ENCODE peak calls at places on chromosome 2, in ten cellular contexts. One of them, this sample, is unnamed.

GRCh38 chr2:27139310-27139709 is at the start of gene PRR30:
- DNase-seq in stimulated activated CD8-positive, alpha-beta memory T cell treated with anti-CD3 and anti-CD28 coated beads, Interleukin-4, amount 100 ng/mL, for 48 hours: no peak
- DNase-seq in SW480: no peak
- DNase-seq in sigmoid colon: no peak
- DNase-seq in neural crest cell: no peak
- DNase-seq in posterior vena cava: peak
- DNase-seq in right cardiac atrium: no peak
- DNase-seq in hepatocyte: no peak
- DNase-seq in activated gamma-delta T cell treated with Interleukin-2 at 50 U/mL for 16 hours: no peak
- DNase-seq in cardiac muscle cell: no peak
- DNase-seq in this sample: no peak

GRCh38 chr2:129502781-129503180 is 476.7 kb upstream of the RAB6C start:
- DNase-seq in sigmoid colon: no peak
- DNase-seq in posterior vena cava: no peak
- DNase-seq in right cardiac atrium: no peak
- DNase-seq in neural crest cell: no peak
- DNase-seq in SW480: peak
- DNase-seq in cardiac muscle cell: no peak
- DNase-seq in activated gamma-delta T cell treated with Interleukin-2 at 50 U/mL for 16 hours: no peak
- DNase-seq in hepatocyte: no peak
- DNase-seq in stimulated activated CD8-positive, alpha-beta memory T cell treated with anti-CD3 and anti-CD28 coated beads, Interleukin-4, amount 100 ng/mL, for 48 hours: no peak
- DNase-seq in this sample: no peak

GRCh38 chr2:10916953-10917352 is 5.2 kb downstream of the KCNF1 start:
- DNase-seq in neural crest cell: no peak
- DNase-seq in SW480: no peak
- DNase-seq in stimulated activated CD8-positive, alpha-beta memory T cell treated with anti-CD3 and anti-CD28 coated beads, Interleukin-4, amount 100 ng/mL, for 48 hours: no peak
- DNase-seq in activated gamma-delta T cell treated with Interleukin-2 at 50 U/mL for 16 hours: no peak
- DNase-seq in hepatocyte: no peak
- DNase-seq in sigmoid colon: no peak
- DNase-seq in right cardiac atrium: no peak
- DNase-seq in cardiac muscle cell: no peak
- DNase-seq in posterior vena cava: no peak
- DNase-seq in this sample: no peak

GRCh38 chr2:96534701-96535181 is 1.8 kb upstream of the ARID5A start:
- DNase-seq in posterior vena cava: peak
- DNase-seq in SW480: peak
- DNase-seq in right cardiac atrium: no peak
- DNase-seq in cardiac muscle cell: no peak
- DNase-seq in activated gamma-delta T cell treated with Interleukin-2 at 50 U/mL for 16 hours: no peak
- DNase-seq in sigmoid colon: peak
- DNase-seq in stimulated activated CD8-positive, alpha-beta memory T cell treated with anti-CD3 and anti-CD28 coated beads, Interleukin-4, amount 100 ng/mL, for 48 hours: no peak
- DNase-seq in hepatocyte: no peak
- DNase-seq in neural crest cell: no peak
- DNase-seq in this sample: no peak

GRCh38 chr2:79120194-79120713 is at the start of gene REG1A:
- DNase-seq in stimulated activated CD8-positive, alpha-beta memory T cell treated with anti-CD3 and anti-CD28 coated beads, Interleukin-4, amount 100 ng/mL, for 48 hours: no peak
- DNase-seq in posterior vena cava: no peak
- DNase-seq in neural crest cell: no peak
- DNase-seq in sigmoid colon: no peak
- DNase-seq in hepatocyte: no peak
- DNase-seq in cardiac muscle cell: no peak
- DNase-seq in activated gamma-delta T cell treated with Interleukin-2 at 50 U/mL for 16 hours: no peak
- DNase-seq in right cardiac atrium: no peak
- DNase-seq in SW480: no peak
- DNase-seq in this sample: no peak

GRCh38 chr2:98127229-98127989 is 40.4 kb downstream of the VWA3B start:
- DNase-seq in right cardiac atrium: peak
- DNase-seq in neural crest cell: no peak
- DNase-seq in cardiac muscle cell: no peak
- DNase-seq in SW480: no peak
- DNase-seq in sigmoid colon: no peak
- DNase-seq in stimulated activated CD8-positive, alpha-beta memory T cell treated with anti-CD3 and anti-CD28 coated beads, Interleukin-4, amount 100 ng/mL, for 48 hours: no peak
- DNase-seq in posterior vena cava: no peak
- DNase-seq in hepatocyte: no peak
- DNase-seq in activated gamma-delta T cell treated with Interleukin-2 at 50 U/mL for 16 hours: no peak
- DNase-seq in this sample: no peak

GRCh38 chr2:145752091-145752806 is 1232.3 kb upstream of the ZEB2 start:
- DNase-seq in stimulated activated CD8-positive, alpha-beta memory T cell treated with anti-CD3 and anti-CD28 coated beads, Interleukin-4, amount 100 ng/mL, for 48 hours: no peak
- DNase-seq in activated gamma-delta T cell treated with Interleukin-2 at 50 U/mL for 16 hours: no peak
- DNase-seq in hepatocyte: peak
- DNase-seq in sigmoid colon: no peak
- DNase-seq in neural crest cell: peak
- DNase-seq in posterior vena cava: no peak
- DNase-seq in cardiac muscle cell: peak
- DNase-seq in right cardiac atrium: no peak
- DNase-seq in SW480: peak
- DNase-seq in this sample: peak

GRCh38 chr2:107711941-107712340 is 114.8 kb upstream of the RGPD4 start:
- DNase-seq in hepatocyte: no peak
- DNase-seq in cardiac muscle cell: no peak
- DNase-seq in neural crest cell: no peak
- DNase-seq in right cardiac atrium: no peak
- DNase-seq in SW480: no peak
- DNase-seq in sigmoid colon: no peak
- DNase-seq in stimulated activated CD8-positive, alpha-beta memory T cell treated with anti-CD3 and anti-CD28 coated beads, Interleukin-4, amount 100 ng/mL, for 48 hours: no peak
- DNase-seq in posterior vena cava: no peak
- DNase-seq in activated gamma-delta T cell treated with Interleukin-2 at 50 U/mL for 16 hours: no peak
- DNase-seq in this sample: no peak

GRCh38 chr2:111118455-111119003 is 2.2 kb upstream of the BCL2L11 start:
- DNase-seq in SW480: no peak
- DNase-seq in hepatocyte: peak
- DNase-seq in posterior vena cava: peak
- DNase-seq in stimulated activated CD8-positive, alpha-beta memory T cell treated with anti-CD3 and anti-CD28 coated beads, Interleukin-4, amount 100 ng/mL, for 48 hours: no peak
- DNase-seq in right cardiac atrium: peak
- DNase-seq in sigmoid colon: no peak
- DNase-seq in activated gamma-delta T cell treated with Interleukin-2 at 50 U/mL for 16 hours: no peak
- DNase-seq in neural crest cell: peak
- DNase-seq in cardiac muscle cell: no peak
- DNase-seq in this sample: peak

GRCh38 chr2:127431408-127432023 is 13.3 kb downstream of the PROC start:
- DNase-seq in cardiac muscle cell: no peak
- DNase-seq in SW480: no peak
- DNase-seq in activated gamma-delta T cell treated with Interleukin-2 at 50 U/mL for 16 hours: no peak
- DNase-seq in neural crest cell: no peak
- DNase-seq in sigmoid colon: no peak
- DNase-seq in right cardiac atrium: no peak
- DNase-seq in hepatocyte: no peak
- DNase-seq in posterior vena cava: no peak
- DNase-seq in stimulated activated CD8-positive, alpha-beta memory T cell treated with anti-CD3 and anti-CD28 coated beads, Interleukin-4, amount 100 ng/mL, for 48 hours: peak
- DNase-seq in this sample: no peak

GRCh38 chr2:231597014-231597611 is 4.4 kb downstream of the TEX44 start:
- DNase-seq in activated gamma-delta T cell treated with Interleukin-2 at 50 U/mL for 16 hours: no peak
- DNase-seq in right cardiac atrium: peak
- DNase-seq in cardiac muscle cell: no peak
- DNase-seq in sigmoid colon: no peak
- DNase-seq in stimulated activated CD8-positive, alpha-beta memory T cell treated with anti-CD3 and anti-CD28 coated beads, Interleukin-4, amount 100 ng/mL, for 48 hours: no peak
- DNase-seq in neural crest cell: no peak
- DNase-seq in SW480: no peak
- DNase-seq in hepatocyte: no peak
- DNase-seq in posterior vena cava: peak
- DNase-seq in this sample: no peak

GRCh38 chr2:171723724-171724683 is 36.7 kb downstream of the DYNC1I2 start:
- DNase-seq in right cardiac atrium: no peak
- DNase-seq in activated gamma-delta T cell treated with Interleukin-2 at 50 U/mL for 16 hours: no peak
- DNase-seq in posterior vena cava: no peak
- DNase-seq in sigmoid colon: no peak
- DNase-seq in SW480: peak
- DNase-seq in cardiac muscle cell: peak
- DNase-seq in neural crest cell: no peak
- DNase-seq in hepatocyte: no peak
- DNase-seq in stimulated activated CD8-positive, alpha-beta memory T cell treated with anti-CD3 and anti-CD28 coated beads, Interleukin-4, amount 100 ng/mL, for 48 hours: no peak
- DNase-seq in this sample: peak

GRCh38 chr2:216849987-216850386 is 9.9 kb downstream of the TNP1 start:
- DNase-seq in activated gamma-delta T cell treated with Interleukin-2 at 50 U/mL for 16 hours: no peak
- DNase-seq in posterior vena cava: no peak
- DNase-seq in neural crest cell: peak
- DNase-seq in stimulated activated CD8-positive, alpha-beta memory T cell treated with anti-CD3 and anti-CD28 coated beads, Interleukin-4, amount 100 ng/mL, for 48 hours: no peak
- DNase-seq in cardiac muscle cell: no peak
- DNase-seq in sigmoid colon: peak
- DNase-seq in hepatocyte: no peak
- DNase-seq in right cardiac atrium: peak
- DNase-seq in SW480: no peak
- DNase-seq in this sample: no peak

GRCh38 chr2:184677171-184677570 is 78.8 kb downstream of the ZNF804A start:
- DNase-seq in SW480: no peak
- DNase-seq in stimulated activated CD8-positive, alpha-beta memory T cell treated with anti-CD3 and anti-CD28 coated beads, Interleukin-4, amount 100 ng/mL, for 48 hours: no peak
- DNase-seq in sigmoid colon: no peak
- DNase-seq in right cardiac atrium: no peak
- DNase-seq in cardiac muscle cell: no peak
- DNase-seq in posterior vena cava: no peak
- DNase-seq in activated gamma-delta T cell treated with Interleukin-2 at 50 U/mL for 16 hours: no peak
- DNase-seq in hepatocyte: no peak
- DNase-seq in neural crest cell: no peak
- DNase-seq in this sample: no peak

This sample was measured in GM23338.